ENCODE peak calls at places on chromosomes 7 and 10, in nine cellular contexts. One of them, this sample, is unnamed.

GRCh38 chr10:71921319-71922027 is 42.7 kb upstream of the CHST3 start:
- DNase-seq in endothelial cell of umbilical vein: no peak
- DNase-seq in hypothalamus: peak
- DNase-seq in AG20443: peak
- DNase-seq in lung microvascular endothelial cell: peak
- DNase-seq in lower lobe of right lung: no peak
- DNase-seq in stimulated activated CD4-positive, alpha-beta T cell treated with anti-CD3 and anti-CD28 coated beads, TNF-alpha, amount 100 ng/mL, for 24 hours: no peak
- DNase-seq in activated T-cell treated with anti-CD3 and anti-CD28 coated beads, Interleukin-2, amount 50 U/mL, for 4 hours: no peak
- DNase-seq in NCI-H510A treated with DMSO at 0.1 percent for 48 hours: no peak
- DNase-seq in this sample: peak

GRCh38 chr7:77727936-77728701 is 31.9 kb downstream of the RSBN1L start:
- DNase-seq in endothelial cell of umbilical vein: peak
- DNase-seq in hypothalamus: no peak
- DNase-seq in AG20443: peak
- DNase-seq in lung microvascular endothelial cell: peak
- DNase-seq in lower lobe of right lung: no peak
- DNase-seq in stimulated activated CD4-positive, alpha-beta T cell treated with anti-CD3 and anti-CD28 coated beads, TNF-alpha, amount 100 ng/mL, for 24 hours: no peak
- DNase-seq in activated T-cell treated with anti-CD3 and anti-CD28 coated beads, Interleukin-2, amount 50 U/mL, for 4 hours: no peak
- DNase-seq in NCI-H510A treated with DMSO at 0.1 percent for 48 hours: peak
- DNase-seq in this sample: peak

GRCh38 chr7:155466814-155467675 is 9.1 kb downstream of the EN2 start:
- DNase-seq in endothelial cell of umbilical vein: no peak
- DNase-seq in hypothalamus: no peak
- DNase-seq in AG20443: no peak
- DNase-seq in lung microvascular endothelial cell: peak
- DNase-seq in lower lobe of right lung: no peak
- DNase-seq in stimulated activated CD4-positive, alpha-beta T cell treated with anti-CD3 and anti-CD28 coated beads, TNF-alpha, amount 100 ng/mL, for 24 hours: no peak
- DNase-seq in activated T-cell treated with anti-CD3 and anti-CD28 coated beads, Interleukin-2, amount 50 U/mL, for 4 hours: no peak
- DNase-seq in NCI-H510A treated with DMSO at 0.1 percent for 48 hours: no peak
- DNase-seq in this sample: no peak

GRCh38 chr10:58335306-58336005 is 650 bp downstream of the UBE2D1 start:
- DNase-seq in endothelial cell of umbilical vein: peak
- DNase-seq in hypothalamus: peak
- DNase-seq in AG20443: peak
- DNase-seq in lung microvascular endothelial cell: peak
- DNase-seq in lower lobe of right lung: peak
- DNase-seq in stimulated activated CD4-positive, alpha-beta T cell treated with anti-CD3 and anti-CD28 coated beads, TNF-alpha, amount 100 ng/mL, for 24 hours: no peak
- DNase-seq in activated T-cell treated with anti-CD3 and anti-CD28 coated beads, Interleukin-2, amount 50 U/mL, for 4 hours: peak
- DNase-seq in NCI-H510A treated with DMSO at 0.1 percent for 48 hours: no peak
- DNase-seq in this sample: no peak

GRCh38 chr10:121886997-121887622 is 40.7 kb downstream of the ATE1 start:
- DNase-seq in endothelial cell of umbilical vein: peak
- DNase-seq in hypothalamus: peak
- DNase-seq in AG20443: peak
- DNase-seq in lung microvascular endothelial cell: peak
- DNase-seq in lower lobe of right lung: no peak
- DNase-seq in stimulated activated CD4-positive, alpha-beta T cell treated with anti-CD3 and anti-CD28 coated beads, TNF-alpha, amount 100 ng/mL, for 24 hours: peak
- DNase-seq in activated T-cell treated with anti-CD3 and anti-CD28 coated beads, Interleukin-2, amount 50 U/mL, for 4 hours: peak
- DNase-seq in NCI-H510A treated with DMSO at 0.1 percent for 48 hours: peak
- DNase-seq in this sample: peak

GRCh38 chr7:69643708-69644445 is 45.6 kb downstream of the AUTS2 start:
- DNase-seq in endothelial cell of umbilical vein: no peak
- DNase-seq in hypothalamus: no peak
- DNase-seq in AG20443: peak
- DNase-seq in lung microvascular endothelial cell: no peak
- DNase-seq in lower lobe of right lung: no peak
- DNase-seq in stimulated activated CD4-positive, alpha-beta T cell treated with anti-CD3 and anti-CD28 coated beads, TNF-alpha, amount 100 ng/mL, for 24 hours: no peak
- DNase-seq in activated T-cell treated with anti-CD3 and anti-CD28 coated beads, Interleukin-2, amount 50 U/mL, for 4 hours: no peak
- DNase-seq in NCI-H510A treated with DMSO at 0.1 percent for 48 hours: no peak
- DNase-seq in this sample: no peak

GRCh38 chr7:48089415-48089975 is 430 bp downstream of the UPP1 start:
- DNase-seq in endothelial cell of umbilical vein: no peak
- DNase-seq in hypothalamus: peak
- DNase-seq in AG20443: peak
- DNase-seq in lung microvascular endothelial cell: peak
- DNase-seq in lower lobe of right lung: peak
- DNase-seq in stimulated activated CD4-positive, alpha-beta T cell treated with anti-CD3 and anti-CD28 coated beads, TNF-alpha, amount 100 ng/mL, for 24 hours: no peak
- DNase-seq in activated T-cell treated with anti-CD3 and anti-CD28 coated beads, Interleukin-2, amount 50 U/mL, for 4 hours: peak
- DNase-seq in NCI-H510A treated with DMSO at 0.1 percent for 48 hours: peak
- DNase-seq in this sample: no peak

GRCh38 chr10:35606423-35606822 is 1.3 kb downstream of the GJD4 start:
- DNase-seq in endothelial cell of umbilical vein: no peak
- DNase-seq in hypothalamus: no peak
- DNase-seq in AG20443: peak
- DNase-seq in lung microvascular endothelial cell: peak
- DNase-seq in lower lobe of right lung: no peak
- DNase-seq in stimulated activated CD4-positive, alpha-beta T cell treated with anti-CD3 and anti-CD28 coated beads, TNF-alpha, amount 100 ng/mL, for 24 hours: no peak
- DNase-seq in activated T-cell treated with anti-CD3 and anti-CD28 coated beads, Interleukin-2, amount 50 U/mL, for 4 hours: no peak
- DNase-seq in NCI-H510A treated with DMSO at 0.1 percent for 48 hours: no peak
- DNase-seq in this sample: no peak

GRCh38 chr7:130430841-130431713 is 9.7 kb downstream of the CEP41 start:
- DNase-seq in endothelial cell of umbilical vein: peak
- DNase-seq in hypothalamus: no peak
- DNase-seq in AG20443: peak
- DNase-seq in lung microvascular endothelial cell: peak
- DNase-seq in lower lobe of right lung: no peak
- DNase-seq in stimulated activated CD4-positive, alpha-beta T cell treated with anti-CD3 and anti-CD28 coated beads, TNF-alpha, amount 100 ng/mL, for 24 hours: no peak
- DNase-seq in activated T-cell treated with anti-CD3 and anti-CD28 coated beads, Interleukin-2, amount 50 U/mL, for 4 hours: no peak
- DNase-seq in NCI-H510A treated with DMSO at 0.1 percent for 48 hours: no peak
- DNase-seq in this sample: peak

GRCh38 chr10:49332768-49333167 is 33.8 kb downstream of the C10orf71 start:
- DNase-seq in endothelial cell of umbilical vein: no peak
- DNase-seq in hypothalamus: no peak
- DNase-seq in AG20443: no peak
- DNase-seq in lung microvascular endothelial cell: no peak
- DNase-seq in lower lobe of right lung: no peak
- DNase-seq in stimulated activated CD4-positive, alpha-beta T cell treated with anti-CD3 and anti-CD28 coated beads, TNF-alpha, amount 100 ng/mL, for 24 hours: no peak
- DNase-seq in activated T-cell treated with anti-CD3 and anti-CD28 coated beads, Interleukin-2, amount 50 U/mL, for 4 hours: no peak
- DNase-seq in NCI-H510A treated with DMSO at 0.1 percent for 48 hours: no peak
- DNase-seq in this sample: no peak

GRCh38 chr7:127620406-127621233 is 2.7 kb upstream of the PAX4 start:
- DNase-seq in endothelial cell of umbilical vein: no peak
- DNase-seq in hypothalamus: no peak
- DNase-seq in AG20443: peak
- DNase-seq in lung microvascular endothelial cell: no peak
- DNase-seq in lower lobe of right lung: no peak
- DNase-seq in stimulated activated CD4-positive, alpha-beta T cell treated with anti-CD3 and anti-CD28 coated beads, TNF-alpha, amount 100 ng/mL, for 24 hours: no peak
- DNase-seq in activated T-cell treated with anti-CD3 and anti-CD28 coated beads, Interleukin-2, amount 50 U/mL, for 4 hours: no peak
- DNase-seq in NCI-H510A treated with DMSO at 0.1 percent for 48 hours: no peak
- DNase-seq in this sample: no peak

GRCh38 chr10:5285186-5285585 is 79.6 kb upstream of the UCN3 start:
- DNase-seq in endothelial cell of umbilical vein: peak
- DNase-seq in hypothalamus: no peak
- DNase-seq in AG20443: no peak
- DNase-seq in lung microvascular endothelial cell: peak
- DNase-seq in lower lobe of right lung: no peak
- DNase-seq in stimulated activated CD4-positive, alpha-beta T cell treated with anti-CD3 and anti-CD28 coated beads, TNF-alpha, amount 100 ng/mL, for 24 hours: no peak
- DNase-seq in activated T-cell treated with anti-CD3 and anti-CD28 coated beads, Interleukin-2, amount 50 U/mL, for 4 hours: no peak
- DNase-seq in NCI-H510A treated with DMSO at 0.1 percent for 48 hours: no peak
- DNase-seq in this sample: no peak

GRCh38 chr7:97179454-97180104 is 62.1 kb downstream of the SDHAF3 start:
- DNase-seq in endothelial cell of umbilical vein: peak
- DNase-seq in hypothalamus: peak
- DNase-seq in AG20443: peak
- DNase-seq in lung microvascular endothelial cell: peak
- DNase-seq in lower lobe of right lung: no peak
- DNase-seq in stimulated activated CD4-positive, alpha-beta T cell treated with anti-CD3 and anti-CD28 coated beads, TNF-alpha, amount 100 ng/mL, for 24 hours: peak
- DNase-seq in activated T-cell treated with anti-CD3 and anti-CD28 coated beads, Interleukin-2, amount 50 U/mL, for 4 hours: peak
- DNase-seq in NCI-H510A treated with DMSO at 0.1 percent for 48 hours: no peak
- DNase-seq in this sample: peak

GRCh38 chr7:106022193-106022821 is 59.2 kb downstream of the CDHR3 start:
- DNase-seq in endothelial cell of umbilical vein: no peak
- DNase-seq in hypothalamus: no peak
- DNase-seq in AG20443: no peak
- DNase-seq in lung microvascular endothelial cell: no peak
- DNase-seq in lower lobe of right lung: no peak
- DNase-seq in stimulated activated CD4-positive, alpha-beta T cell treated with anti-CD3 and anti-CD28 coated beads, TNF-alpha, amount 100 ng/mL, for 24 hours: no peak
- DNase-seq in activated T-cell treated with anti-CD3 and anti-CD28 coated beads, Interleukin-2, amount 50 U/mL, for 4 hours: peak
- DNase-seq in NCI-H510A treated with DMSO at 0.1 percent for 48 hours: peak
- DNase-seq in this sample: no peak

GRCh38 chr10:62224606-62225005 is 44.0 kb downstream of the RTKN2 start:
- DNase-seq in endothelial cell of umbilical vein: no peak
- DNase-seq in hypothalamus: no peak
- DNase-seq in AG20443: peak
- DNase-seq in lung microvascular endothelial cell: no peak
- DNase-seq in lower lobe of right lung: no peak
- DNase-seq in stimulated activated CD4-positive, alpha-beta T cell treated with anti-CD3 and anti-CD28 coated beads, TNF-alpha, amount 100 ng/mL, for 24 hours: no peak
- DNase-seq in activated T-cell treated with anti-CD3 and anti-CD28 coated beads, Interleukin-2, amount 50 U/mL, for 4 hours: no peak
- DNase-seq in NCI-H510A treated with DMSO at 0.1 percent for 48 hours: no peak
- DNase-seq in this sample: peak

GRCh38 chr10:133565441-133566294 is at the start of gene SYCE1:
- DNase-seq in endothelial cell of umbilical vein: no peak
- DNase-seq in hypothalamus: no peak
- DNase-seq in AG20443: no peak
- DNase-seq in lung microvascular endothelial cell: no peak
- DNase-seq in lower lobe of right lung: no peak
- DNase-seq in stimulated activated CD4-positive, alpha-beta T cell treated with anti-CD3 and anti-CD28 coated beads, TNF-alpha, amount 100 ng/mL, for 24 hours: no peak
- DNase-seq in activated T-cell treated with anti-CD3 and anti-CD28 coated beads, Interleukin-2, amount 50 U/mL, for 4 hours: no peak
- DNase-seq in NCI-H510A treated with DMSO at 0.1 percent for 48 hours: no peak
- DNase-seq in this sample: no peak

GRCh38 chr10:12628964-12629766 is 279.8 kb downstream of the CAMK1D start:
- DNase-seq in endothelial cell of umbilical vein: no peak
- DNase-seq in hypothalamus: no peak
- DNase-seq in AG20443: no peak
- DNase-seq in lung microvascular endothelial cell: no peak
- DNase-seq in lower lobe of right lung: no peak
- DNase-seq in stimulated activated CD4-positive, alpha-beta T cell treated with anti-CD3 and anti-CD28 coated beads, TNF-alpha, amount 100 ng/mL, for 24 hours: no peak
- DNase-seq in activated T-cell treated with anti-CD3 and anti-CD28 coated beads, Interleukin-2, amount 50 U/mL, for 4 hours: no peak
- DNase-seq in NCI-H510A treated with DMSO at 0.1 percent for 48 hours: peak
- DNase-seq in this sample: no peak

GRCh38 chr7:47358357-47358756 is 223.6 kb downstream of the TNS3 start:
- DNase-seq in endothelial cell of umbilical vein: no peak
- DNase-seq in hypothalamus: no peak
- DNase-seq in AG20443: no peak
- DNase-seq in lung microvascular endothelial cell: no peak
- DNase-seq in lower lobe of right lung: no peak
- DNase-seq in stimulated activated CD4-positive, alpha-beta T cell treated with anti-CD3 and anti-CD28 coated beads, TNF-alpha, amount 100 ng/mL, for 24 hours: no peak
- DNase-seq in activated T-cell treated with anti-CD3 and anti-CD28 coated beads, Interleukin-2, amount 50 U/mL, for 4 hours: no peak
- DNase-seq in NCI-H510A treated with DMSO at 0.1 percent for 48 hours: no peak
- DNase-seq in this sample: no peak

GRCh38 chr10:69278446-69278963 is at the start of gene HK1:
- DNase-seq in endothelial cell of umbilical vein: peak
- DNase-seq in hypothalamus: no peak
- DNase-seq in AG20443: no peak
- DNase-seq in lung microvascular endothelial cell: peak
- DNase-seq in lower lobe of right lung: no peak
- DNase-seq in stimulated activated CD4-positive, alpha-beta T cell treated with anti-CD3 and anti-CD28 coated beads, TNF-alpha, amount 100 ng/mL, for 24 hours: no peak
- DNase-seq in activated T-cell treated with anti-CD3 and anti-CD28 coated beads, Interleukin-2, amount 50 U/mL, for 4 hours: no peak
- DNase-seq in NCI-H510A treated with DMSO at 0.1 percent for 48 hours: no peak
- DNase-seq in this sample: peak

GRCh38 chr7:42489299-42489698 is 252.3 kb upstream of the GLI3 start:
- DNase-seq in endothelial cell of umbilical vein: no peak
- DNase-seq in hypothalamus: no peak
- DNase-seq in AG20443: no peak
- DNase-seq in lung microvascular endothelial cell: no peak
- DNase-seq in lower lobe of right lung: no peak
- DNase-seq in stimulated activated CD4-positive, alpha-beta T cell treated with anti-CD3 and anti-CD28 coated beads, TNF-alpha, amount 100 ng/mL, for 24 hours: no peak
- DNase-seq in activated T-cell treated with anti-CD3 and anti-CD28 coated beads, Interleukin-2, amount 50 U/mL, for 4 hours: no peak
- DNase-seq in NCI-H510A treated with DMSO at 0.1 percent for 48 hours: no peak
- DNase-seq in this sample: no peak

GRCh38 chr10:87503892-87504291 is 801 bp upstream of the MINPP1 start:
- DNase-seq in endothelial cell of umbilical vein: peak
- DNase-seq in hypothalamus: no peak
- DNase-seq in AG20443: peak
- DNase-seq in lung microvascular endothelial cell: no peak
- DNase-seq in lower lobe of right lung: no peak
- DNase-seq in stimulated activated CD4-positive, alpha-beta T cell treated with anti-CD3 and anti-CD28 coated beads, TNF-alpha, amount 100 ng/mL, for 24 hours: no peak
- DNase-seq in activated T-cell treated with anti-CD3 and anti-CD28 coated beads, Interleukin-2, amount 50 U/mL, for 4 hours: no peak
- DNase-seq in NCI-H510A treated with DMSO at 0.1 percent for 48 hours: no peak
- DNase-seq in this sample: peak

GRCh38 chr10:73998623-73999622 is 1.0 kb downstream of the VCL start:
- DNase-seq in endothelial cell of umbilical vein: peak
- DNase-seq in hypothalamus: peak
- DNase-seq in AG20443: peak
- DNase-seq in lung microvascular endothelial cell: peak
- DNase-seq in lower lobe of right lung: peak
- DNase-seq in stimulated activated CD4-positive, alpha-beta T cell treated with anti-CD3 and anti-CD28 coated beads, TNF-alpha, amount 100 ng/mL, for 24 hours: no peak
- DNase-seq in activated T-cell treated with anti-CD3 and anti-CD28 coated beads, Interleukin-2, amount 50 U/mL, for 4 hours: no peak
- DNase-seq in NCI-H510A treated with DMSO at 0.1 percent for 48 hours: peak
- DNase-seq in this sample: peak

GRCh38 chr7:1368150-1368681 is 91.1 kb downstream of the MICALL2 start:
- DNase-seq in endothelial cell of umbilical vein: no peak
- DNase-seq in hypothalamus: no peak
- DNase-seq in AG20443: no peak
- DNase-seq in lung microvascular endothelial cell: no peak
- DNase-seq in lower lobe of right lung: no peak
- DNase-seq in stimulated activated CD4-positive, alpha-beta T cell treated with anti-CD3 and anti-CD28 coated beads, TNF-alpha, amount 100 ng/mL, for 24 hours: no peak
- DNase-seq in activated T-cell treated with anti-CD3 and anti-CD28 coated beads, Interleukin-2, amount 50 U/mL, for 4 hours: no peak
- DNase-seq in NCI-H510A treated with DMSO at 0.1 percent for 48 hours: no peak
- DNase-seq in this sample: no peak

GRCh38 chr10:78672898-78673297 is 395.9 kb upstream of the ZMIZ1 start:
- DNase-seq in endothelial cell of umbilical vein: no peak
- DNase-seq in hypothalamus: no peak
- DNase-seq in AG20443: peak
- DNase-seq in lung microvascular endothelial cell: no peak
- DNase-seq in lower lobe of right lung: no peak
- DNase-seq in stimulated activated CD4-positive, alpha-beta T cell treated with anti-CD3 and anti-CD28 coated beads, TNF-alpha, amount 100 ng/mL, for 24 hours: no peak
- DNase-seq in activated T-cell treated with anti-CD3 and anti-CD28 coated beads, Interleukin-2, amount 50 U/mL, for 4 hours: no peak
- DNase-seq in NCI-H510A treated with DMSO at 0.1 percent for 48 hours: no peak
- DNase-seq in this sample: peak

GRCh38 chr7:31549621-31550020 is 35.7 kb downstream of the ITPRID1 start:
- DNase-seq in endothelial cell of umbilical vein: no peak
- DNase-seq in hypothalamus: no peak
- DNase-seq in AG20443: no peak
- DNase-seq in lung microvascular endothelial cell: no peak
- DNase-seq in lower lobe of right lung: no peak
- DNase-seq in stimulated activated CD4-positive, alpha-beta T cell treated with anti-CD3 and anti-CD28 coated beads, TNF-alpha, amount 100 ng/mL, for 24 hours: no peak
- DNase-seq in activated T-cell treated with anti-CD3 and anti-CD28 coated beads, Interleukin-2, amount 50 U/mL, for 4 hours: no peak
- DNase-seq in NCI-H510A treated with DMSO at 0.1 percent for 48 hours: no peak
- DNase-seq in this sample: no peak

GRCh38 chr10:96685297-96685696 is 35.0 kb downstream of the PIK3AP1 start:
- DNase-seq in endothelial cell of umbilical vein: no peak
- DNase-seq in hypothalamus: no peak
- DNase-seq in AG20443: no peak
- DNase-seq in lung microvascular endothelial cell: no peak
- DNase-seq in lower lobe of right lung: no peak
- DNase-seq in stimulated activated CD4-positive, alpha-beta T cell treated with anti-CD3 and anti-CD28 coated beads, TNF-alpha, amount 100 ng/mL, for 24 hours: no peak
- DNase-seq in activated T-cell treated with anti-CD3 and anti-CD28 coated beads, Interleukin-2, amount 50 U/mL, for 4 hours: no peak
- DNase-seq in NCI-H510A treated with DMSO at 0.1 percent for 48 hours: no peak
- DNase-seq in this sample: no peak

GRCh38 chr7:50659329-50659965 is 94.2 kb upstream of the DDC start:
- DNase-seq in endothelial cell of umbilical vein: no peak
- DNase-seq in hypothalamus: no peak
- DNase-seq in AG20443: no peak
- DNase-seq in lung microvascular endothelial cell: no peak
- DNase-seq in lower lobe of right lung: no peak
- DNase-seq in stimulated activated CD4-positive, alpha-beta T cell treated with anti-CD3 and anti-CD28 coated beads, TNF-alpha, amount 100 ng/mL, for 24 hours: no peak
- DNase-seq in activated T-cell treated with anti-CD3 and anti-CD28 coated beads, Interleukin-2, amount 50 U/mL, for 4 hours: no peak
- DNase-seq in NCI-H510A treated with DMSO at 0.1 percent for 48 hours: no peak
- DNase-seq in this sample: no peak

GRCh38 chr7:157499121-157499834 is 162.5 kb downstream of the DNAJB6 start:
- DNase-seq in endothelial cell of umbilical vein: no peak
- DNase-seq in hypothalamus: no peak
- DNase-seq in AG20443: no peak
- DNase-seq in lung microvascular endothelial cell: no peak
- DNase-seq in lower lobe of right lung: no peak
- DNase-seq in stimulated activated CD4-positive, alpha-beta T cell treated with anti-CD3 and anti-CD28 coated beads, TNF-alpha, amount 100 ng/mL, for 24 hours: no peak
- DNase-seq in activated T-cell treated with anti-CD3 and anti-CD28 coated beads, Interleukin-2, amount 50 U/mL, for 4 hours: no peak
- DNase-seq in NCI-H510A treated with DMSO at 0.1 percent for 48 hours: no peak
- DNase-seq in this sample: no peak

GRCh38 chr7:30956704-30957103 is 7.0 kb upstream of the GHRHR start:
- DNase-seq in endothelial cell of umbilical vein: no peak
- DNase-seq in hypothalamus: no peak
- DNase-seq in AG20443: no peak
- DNase-seq in lung microvascular endothelial cell: no peak
- DNase-seq in lower lobe of right lung: no peak
- DNase-seq in stimulated activated CD4-positive, alpha-beta T cell treated with anti-CD3 and anti-CD28 coated beads, TNF-alpha, amount 100 ng/mL, for 24 hours: no peak
- DNase-seq in activated T-cell treated with anti-CD3 and anti-CD28 coated beads, Interleukin-2, amount 50 U/mL, for 4 hours: no peak
- DNase-seq in NCI-H510A treated with DMSO at 0.1 percent for 48 hours: no peak
- DNase-seq in this sample: no peak

GRCh38 chr7:52017802-52018679 is 701.4 kb upstream of the COBL start:
- DNase-seq in endothelial cell of umbilical vein: peak
- DNase-seq in hypothalamus: no peak
- DNase-seq in AG20443: no peak
- DNase-seq in lung microvascular endothelial cell: peak
- DNase-seq in lower lobe of right lung: no peak
- DNase-seq in stimulated activated CD4-positive, alpha-beta T cell treated with anti-CD3 and anti-CD28 coated beads, TNF-alpha, amount 100 ng/mL, for 24 hours: no peak
- DNase-seq in activated T-cell treated with anti-CD3 and anti-CD28 coated beads, Interleukin-2, amount 50 U/mL, for 4 hours: no peak
- DNase-seq in NCI-H510A treated with DMSO at 0.1 percent for 48 hours: no peak
- DNase-seq in this sample: no peak

GRCh38 chr7:96786261-96786997 is 76.8 kb upstream of the SEM1 start:
- DNase-seq in endothelial cell of umbilical vein: peak
- DNase-seq in hypothalamus: no peak
- DNase-seq in AG20443: no peak
- DNase-seq in lung microvascular endothelial cell: peak
- DNase-seq in lower lobe of right lung: no peak
- DNase-seq in stimulated activated CD4-positive, alpha-beta T cell treated with anti-CD3 and anti-CD28 coated beads, TNF-alpha, amount 100 ng/mL, for 24 hours: no peak
- DNase-seq in activated T-cell treated with anti-CD3 and anti-CD28 coated beads, Interleukin-2, amount 50 U/mL, for 4 hours: no peak
- DNase-seq in NCI-H510A treated with DMSO at 0.1 percent for 48 hours: no peak
- DNase-seq in this sample: no peak